ENCODE peak calls at places on chromosomes 11 and 22, in nine cellular contexts. V is NCI-H1417; X is activated naive CD8-positive, alpha-beta T cell treated with anti-CD3 and anti-CD28 coated beads, Interleukin-2, amount 50 U/mL, for 16 hours; O is RKO; R is stimulated activated naive CD8-positive, alpha-beta T cell treated with anti-CD3 and anti-CD28 coated beads, Interleukin-15, amount 100 ng/mL, for 72 hours; D is amniotic stem cell; Y is aorta; B is HuH-7; U is effector memory CD8-positive, alpha-beta T cell. I is an unnamed sample.

GRCh38 chr11:117792992-117793391 is 4.0 kb downstream of the DSCAML1 start:
- DNase-seq in V (peak), X (no peak), O (no peak), R (no peak), D (no peak), Y (no peak), B (no peak), U (no peak), I (no peak)

GRCh38 chr11:128179049-128179448 is 408.3 kb downstream of the ETS1 start:
- DNase-seq in V (peak), X (no peak), O (no peak), R (no peak), D (no peak), Y (no peak), B (no peak), U (no peak), I (peak)

GRCh38 chr11:78773077-78773476 is 198.4 kb upstream of the NARS2 start:
- DNase-seq in V (no peak), X (no peak), O (no peak), R (no peak), D (no peak), Y (no peak), B (no peak), U (no peak), I (no peak)

GRCh38 chr22:43185860-43186261 is 1.1 kb downstream of the TTLL12 start:
- DNase-seq in V (peak), X (no peak), O (peak), R (no peak), D (no peak), Y (no peak), B (peak), U (no peak), I (no peak)

GRCh38 chr11:79397252-79397651 is 43.6 kb downstream of the TENM4 start:
- DNase-seq in V (no peak), X (no peak), O (no peak), R (no peak), D (no peak), Y (no peak), B (no peak), U (no peak), I (no peak)

GRCh38 chr11:83272627-83273026 is 13.5 kb downstream of the CCDC90B start:
- DNase-seq in V (no peak), X (no peak), O (peak), R (no peak), D (peak), Y (no peak), B (no peak), U (no peak), I (no peak)

GRCh38 chr11:120562806-120563425 is 51.4 kb downstream of the GRIK4 start:
- DNase-seq in V (peak), X (no peak), O (no peak), R (no peak), D (no peak), Y (peak), B (no peak), U (no peak), I (peak)

GRCh38 chr11:17753641-17754040 is 19.1 kb downstream of the KCNC1 start:
- DNase-seq in V (no peak), X (no peak), O (no peak), R (no peak), D (no peak), Y (peak), B (no peak), U (no peak), I (no peak)

GRCh38 chr11:92870241-92870826 is 99.1 kb upstream of the MTNR1B start:
- DNase-seq in V (no peak), X (no peak), O (no peak), R (no peak), D (no peak), Y (no peak), B (no peak), U (no peak), I (no peak)

GRCh38 chr11:19587979-19588378 is 124.7 kb upstream of the NAV2 start:
- DNase-seq in V (no peak), X (no peak), O (no peak), R (no peak), D (no peak), Y (no peak), B (no peak), U (no peak), I (no peak)

GRCh38 chr22:22075382-22076163 is 93.0 kb upstream of the TOP3B start:
- DNase-seq in V (no peak), X (no peak), O (no peak), R (no peak), D (no peak), Y (no peak), B (no peak), U (no peak), I (no peak)

GRCh38 chr22:21940521-21940920 is 12.1 kb downstream of the PPM1F start:
- DNase-seq in V (no peak), X (no peak), O (no peak), R (no peak), D (no peak), Y (no peak), B (no peak), U (no peak), I (peak)

GRCh38 chr11:35682230-35683195 is 19.9 kb downstream of the TRIM44 start:
- DNase-seq in V (peak), X (no peak), O (no peak), R (no peak), D (no peak), Y (no peak), B (no peak), U (no peak), I (peak)

GRCh38 chr22:23147632-23148387 is 2.5 kb downstream of the RAB36 start:
- DNase-seq in V (no peak), X (no peak), O (no peak), R (no peak), D (peak), Y (no peak), B (no peak), U (no peak), I (no peak)

GRCh38 chr11:106468531-106468930 is 391.1 kb downstream of the AASDHPPT start:
- DNase-seq in V (no peak), X (no peak), O (no peak), R (no peak), D (no peak), Y (no peak), B (no peak), U (no peak), I (no peak)

GRCh38 chr11:118899296-118899688 is 15.6 kb downstream of the CXCR5 start:
- DNase-seq in V (no peak), X (no peak), O (no peak), R (no peak), D (no peak), Y (peak), B (no peak), U (no peak), I (no peak)

GRCh38 chr11:1196516-1197391 is 26.1 kb upstream of the MUC5B start:
- DNase-seq in V (no peak), X (no peak), O (no peak), R (no peak), D (no peak), Y (peak), B (no peak), U (no peak), I (no peak)

GRCh38 chr22:28425211-28425610 is 254.4 kb downstream of the TTC28 start:
- DNase-seq in V (peak), X (no peak), O (no peak), R (no peak), D (no peak), Y (no peak), B (no peak), U (no peak), I (no peak)

GRCh38 chr22:40525250-40525884 is 111.2 kb downstream of the MRTFA start:
- DNase-seq in V (peak), X (peak), O (peak), R (peak), D (no peak), Y (peak), B (no peak), U (peak), I (no peak)

GRCh38 chr11:44408141-44408540 is 98.2 kb upstream of the ALX4 start:
- DNase-seq in V (no peak), X (no peak), O (no peak), R (no peak), D (no peak), Y (no peak), B (no peak), U (no peak), I (no peak)

GRCh38 chr22:30198152-30198845 is 48.3 kb downstream of the LIF start:
- DNase-seq in V (no peak), X (no peak), O (no peak), R (no peak), D (no peak), Y (no peak), B (no peak), U (no peak), I (no peak)

GRCh38 chr11:128508785-128509518 is 78.4 kb downstream of the ETS1 start:
- DNase-seq in V (peak), X (no peak), O (peak), R (no peak), D (no peak), Y (no peak), B (no peak), U (no peak), I (no peak)

GRCh38 chr11:1076061-1076665 is 1.5 kb downstream of the MUC2 start:
- DNase-seq in V (no peak), X (no peak), O (no peak), R (no peak), D (no peak), Y (peak), B (no peak), U (no peak), I (no peak)

GRCh38 chr11:61091373-61092279 is 10.7 kb upstream of the CD5 start:
- DNase-seq in V (no peak), X (no peak), O (no peak), R (no peak), D (no peak), Y (no peak), B (no peak), U (no peak), I (no peak)

GRCh38 chr11:20668844-20669832 is at the start of gene NELL1:
- DNase-seq in V (peak), X (no peak), O (no peak), R (no peak), D (no peak), Y (no peak), B (no peak), U (no peak), I (peak)

GRCh38 chr11:69683764-69684333 is 8.7 kb upstream of the LTO1 start:
- DNase-seq in V (peak), X (no peak), O (no peak), R (no peak), D (no peak), Y (peak), B (peak), U (no peak), I (no peak)

GRCh38 chr11:73230931-73231330 is 12.8 kb downstream of the P2RY2 start:
- DNase-seq in V (no peak), X (no peak), O (no peak), R (no peak), D (no peak), Y (peak), B (no peak), U (no peak), I (no peak)

GRCh38 chr11:46281374-46281831 is 3.9 kb downstream of the CREB3L1 start:
- DNase-seq in V (peak), X (no peak), O (no peak), R (no peak), D (no peak), Y (no peak), B (no peak), U (no peak), I (no peak)

GRCh38 chr11:33089776-33090175 is 50.4 kb downstream of the TCP11L1 start:
- DNase-seq in V (peak), X (no peak), O (no peak), R (no peak), D (no peak), Y (no peak), B (no peak), U (no peak), I (no peak)

GRCh38 chr11:70528046-70528793 is 129.9 kb downstream of the CTTN start:
- DNase-seq in V (no peak), X (no peak), O (no peak), R (no peak), D (no peak), Y (peak), B (no peak), U (no peak), I (no peak)

GRCh38 chr11:128629516-128630106 is 42.3 kb upstream of the ETS1 start:
- DNase-seq in V (peak), X (no peak), O (no peak), R (no peak), D (no peak), Y (no peak), B (no peak), U (no peak), I (no peak)

GRCh38 chr22:48627203-48627602 is 1200.5 kb downstream of the BRD1 start:
- DNase-seq in V (no peak), X (no peak), O (no peak), R (no peak), D (no peak), Y (no peak), B (no peak), U (no peak), I (peak)

GRCh38 chr11:111512296-111513239 is at the start of gene BTG4:
- DNase-seq in V (peak), X (no peak), O (no peak), R (peak), D (no peak), Y (peak), B (peak), U (no peak), I (peak)

GRCh38 chr11:43366597-43367121 is 7.9 kb downstream of the TTC17 start:
- DNase-seq in V (no peak), X (no peak), O (no peak), R (no peak), D (no peak), Y (no peak), B (no peak), U (no peak), I (no peak)

I was measured in Ammon's horn.